ENCODE peak calls at places on chromosome X, in eight cellular contexts. X is heart left ventricle, E is body of pancreas, S is A549, N is IMR-90, J is sigmoid colon, I is stomach, Q is testis. Y is an unnamed sample.

GRCh38 chrX:53320543-53321215 is 39.3 kb upstream of the IQSEC2 start:
- DNase-seq in X (no peak), E (peak), S (no peak), N (no peak), J (no peak), I (peak), Q (no peak), Y (no peak)

GRCh38 chrX:103586659-103587058 is 1.3 kb downstream of the TCEAL4 start:
- DNase-seq in X (no peak), E (no peak), S (no peak), N (no peak), J (no peak), I (no peak), Q (no peak), Y (no peak)

GRCh38 chrX:116827063-116827462 is 364.3 kb upstream of the CT83 start:
- DNase-seq in X (no peak), E (no peak), S (no peak), N (no peak), J (no peak), I (no peak), Q (no peak), Y (no peak)

GRCh38 chrX:920234-920799 is 289.7 kb downstream of the SHOX start:
- DNase-seq in X (no peak), E (no peak), S (no peak), N (no peak), J (no peak), I (no peak), Q (no peak), Y (no peak)

GRCh38 chrX:17020828-17021821 is 74.7 kb downstream of the REPS2 start:
- DNase-seq in X (no peak), E (no peak), S (no peak), N (no peak), J (peak), I (no peak), Q (no peak), Y (no peak)

GRCh38 chrX:45202171-45202570 is 1.5 kb upstream of the DIPK2B start:
- DNase-seq in X (no peak), E (no peak), S (no peak), N (no peak), J (no peak), I (no peak), Q (no peak), Y (no peak)

GRCh38 chrX:36035550-36035949 is 116.0 kb downstream of the CFAP47 start:
- DNase-seq in X (no peak), E (no peak), S (no peak), N (no peak), J (no peak), I (no peak), Q (no peak), Y (no peak)

GRCh38 chrX:115958687-115959359 is 211.7 kb upstream of the AGTR2 start:
- DNase-seq in X (no peak), E (no peak), S (no peak), N (no peak), J (no peak), I (no peak), Q (no peak), Y (no peak)

GRCh38 chrX:48025561-48025960 is 18.8 kb downstream of the SPACA5 start:
- DNase-seq in X (peak), E (peak), S (peak), N (peak), J (no peak), I (peak), Q (peak), Y (no peak)

GRCh38 chrX:23887448-23887847 is 20.3 kb downstream of the APOO start:
- DNase-seq in X (no peak), E (no peak), S (no peak), N (no peak), J (no peak), I (peak), Q (peak), Y (no peak)

GRCh38 chrX:119468930-119469635 is 839 bp downstream of the SLC25A5 start:
- DNase-seq in X (peak), E (peak), S (peak), N (peak), J (peak), I (peak), Q (peak), Y (peak)
- TF ChIP-seq POLR2A in X (peak), E (no peak), S (peak), N (peak), J (no peak), I (no peak), Q (no peak), Y (peak)

GRCh38 chrX:70088281-70088680 is 26.0 kb downstream of the OTUD6A start:
- DNase-seq in X (no peak), E (no peak), S (no peak), N (peak), J (no peak), I (no peak), Q (no peak), Y (no peak)

GRCh38 chrX:70092247-70092646 is 30.0 kb downstream of the OTUD6A start:
- DNase-seq in X (no peak), E (no peak), S (no peak), N (no peak), J (no peak), I (no peak), Q (no peak), Y (no peak)

GRCh38 chrX:70087857-70088256 is 25.6 kb downstream of the OTUD6A start:
- DNase-seq in X (peak), E (peak), S (no peak), N (peak), J (no peak), I (peak), Q (peak), Y (no peak)

GRCh38 chrX:70088791-70089190 is 26.5 kb downstream of the OTUD6A start:
- DNase-seq in X (no peak), E (no peak), S (no peak), N (no peak), J (no peak), I (no peak), Q (no peak), Y (no peak)

GRCh38 chrX:70089575-70090297 is 27.5 kb downstream of the OTUD6A start:
- DNase-seq in X (peak), E (no peak), S (no peak), N (peak), J (no peak), I (no peak), Q (no peak), Y (no peak)
- TF ChIP-seq POLR2A in X (no peak), E (no peak), S (no peak), N (no peak), J (no peak), I (no peak), Q (no peak), Y (no peak)

GRCh38 chrX:25941559-25942250 is 196.4 kb upstream of the MAGEB18 start:
- DNase-seq in X (no peak), E (no peak), S (no peak), N (no peak), J (no peak), I (no peak), Q (no peak), Y (no peak)
- TF ChIP-seq POLR2A in X (no peak), E (no peak), S (no peak), N (no peak), J (no peak), I (no peak), Q (no peak), Y (no peak)

GRCh38 chrX:66015152-66015827 is 24.6 kb downstream of the VSIG4 start:
- DNase-seq in X (no peak), E (no peak), S (no peak), N (no peak), J (no peak), I (no peak), Q (no peak), Y (no peak)

GRCh38 chrX:66015906-66016689 is 23.8 kb downstream of the VSIG4 start:
- DNase-seq in X (no peak), E (no peak), S (no peak), N (no peak), J (no peak), I (no peak), Q (no peak), Y (no peak)

GRCh38 chrX:66018585-66019309 is 21.1 kb downstream of the VSIG4 start:
- DNase-seq in X (no peak), E (no peak), S (no peak), N (no peak), J (no peak), I (no peak), Q (no peak), Y (no peak)

GRCh38 chrX:66017659-66018170 is 22.2 kb downstream of the VSIG4 start:
- DNase-seq in X (no peak), E (peak), S (no peak), N (no peak), J (no peak), I (no peak), Q (no peak), Y (no peak)

GRCh38 chrX:66016905-66017658 is 22.8 kb downstream of the VSIG4 start:
- DNase-seq in X (no peak), E (no peak), S (no peak), N (no peak), J (no peak), I (no peak), Q (no peak), Y (no peak)
- TF ChIP-seq POLR2A in X (no peak), E (no peak), S (no peak), N (no peak), J (no peak), I (no peak), Q (no peak), Y (no peak)

GRCh38 chrX:118872102-118872566 is 48.5 kb downstream of the ZCCHC12 start:
- DNase-seq in X (peak), E (peak), S (no peak), N (no peak), J (peak), I (peak), Q (peak), Y (peak)
- TF ChIP-seq POLR2A in X (no peak), E (no peak), S (no peak), N (no peak), J (no peak), I (no peak), Q (no peak), Y (no peak)

DNA sequence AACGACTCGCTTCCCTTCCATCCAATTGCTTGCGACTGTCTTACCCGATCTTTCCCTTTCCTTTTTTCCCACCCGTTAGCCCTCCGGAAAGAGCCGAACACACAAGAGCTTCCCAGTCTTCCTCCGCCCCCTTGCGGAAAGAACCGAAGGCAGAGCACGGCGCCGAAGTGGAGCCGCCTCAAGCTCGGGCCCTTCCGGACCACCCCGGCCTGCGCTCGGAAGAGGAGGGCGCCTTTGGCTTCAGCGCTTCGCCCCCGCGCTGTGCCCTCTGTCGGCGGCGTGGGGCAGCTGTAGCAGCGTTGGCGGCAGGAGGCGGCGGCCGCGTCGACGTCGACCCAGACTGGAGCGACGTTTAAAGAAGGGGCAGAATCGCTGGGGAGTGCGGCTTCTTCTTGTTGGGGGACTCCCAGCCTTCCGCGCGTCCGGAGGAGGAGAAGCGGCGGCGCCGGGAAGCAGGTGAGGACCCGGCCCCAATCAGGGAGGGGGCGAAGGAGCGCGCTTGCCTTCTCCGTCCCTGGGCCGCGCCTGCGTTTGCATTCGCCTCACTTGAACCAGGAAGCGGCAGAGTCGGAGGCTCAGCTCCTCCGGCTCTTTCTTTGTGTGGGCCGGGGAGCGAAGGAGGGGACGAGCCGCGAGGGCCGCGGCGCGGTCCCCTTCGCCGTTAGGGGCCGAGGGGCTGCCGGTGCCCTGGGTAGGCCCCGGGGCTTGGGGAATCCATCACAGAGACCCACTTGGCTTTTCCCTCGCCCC is at the start of gene ZBTB33:
- DNase-seq in X (peak), E (peak), S (peak), N (peak), J (peak), I (peak), Q (peak), Y (peak)
- TF ChIP-seq POLR2A in X (peak), E (peak), S (peak), N (peak), J (peak), I (no peak), Q (no peak), Y (peak)

Y was measured in H54.